ENCODE peak calls at places on chromosomes 5 and 9, in seven cellular contexts. I is CD4-positive, CD25-positive, alpha-beta regulatory T cell; Q is GM23248; A is body of pancreas; V is HCT116; U is pancreas; E is thyroid gland. S is an unnamed sample.

GRCh38 chr9:93675336-93676150 is 99.2 kb downstream of the PHF2 start:
- DNase-seq in Q (no peak), I (no peak), A (no peak), E (no peak), V (no peak), U (peak; percentile 7), S (no peak)

GRCh38 chr9:134800791-134801339 is 79.7 kb upstream of the FCN2 start:
- DNase-seq in A (no peak), V (no peak), E (no peak), Q (no peak), I (no peak), U (no peak), S (no peak)

GRCh38 chr5:167284491-167284890 is 1007.0 kb upstream of the WWC1 start:
- DNase-seq in U (no peak), V (no peak), Q (peak; percentile 38), A (no peak), E (no peak), I (no peak), S (no peak)

GRCh38 chr5:138963763-138964371 is 88.7 kb upstream of the LRRTM2 start:
- DNase-seq in A (peak; percentile 20), Q (no peak), I (no peak), U (peak; percentile 24), V (no peak), E (no peak), S (no peak)

GRCh38 chr9:96551403-96551802 is 68.2 kb downstream of the CDC14B start:
- DNase-seq in Q (no peak), A (no peak), U (no peak), E (no peak), I (no peak), V (no peak), S (no peak)

GRCh38 chr9:120779227-120779626 is 14.0 kb downstream of the FBXW2 start:
- DNase-seq in I (no peak), Q (no peak), U (no peak), V (no peak), A (no peak), E (no peak), S (no peak)

GRCh38 chr5:36875051-36875788 is 1.3 kb upstream of the NIPBL start:
- DNase-seq in Q (peak; percentile 81), I (peak; percentile 56), E (peak; percentile 76), V (no peak), U (peak; percentile 31), A (peak; percentile 33), S (peak; percentile 39)

GRCh38 chr5:143920772-143921171 is 108.8 kb downstream of the HMHB1 start:
- DNase-seq in V (no peak), I (no peak), U (no peak), Q (peak; percentile 68), E (no peak), A (no peak), S (no peak)

GRCh38 chr5:142925795-142926194 is 155.6 kb downstream of the ARHGAP26 start:
- DNase-seq in A (peak; percentile 45), E (no peak), I (no peak), V (no peak), Q (peak; percentile 93), U (peak; percentile 37), S (no peak)

GRCh38 chr9:2018162-2018643 is 3.1 kb downstream of the SMARCA2 start:
- DNase-seq in Q (no peak), V (no peak), A (no peak), I (no peak), E (no peak), U (no peak), S (no peak)

GRCh38 chr9:125821078-125821477 is 73.9 kb downstream of the PBX3 start:
- DNase-seq in E (no peak), V (no peak), U (no peak), A (no peak), Q (no peak), I (no peak), S (no peak)

GRCh38 chr9:101166717-101167116 is 138.2 kb downstream of the PLPPR1 start:
- DNase-seq in V (no peak), I (no peak), A (no peak), U (no peak), E (no peak), Q (no peak), S (no peak)

GRCh38 chr9:33813712-33814641 is 3.0 kb upstream of the UBE2R2 start:
- DNase-seq in A (no peak), V (peak; percentile 73), E (no peak), Q (peak; percentile 92), U (no peak), I (peak; percentile 65), S (peak; percentile 72)

GRCh38 chr5:53091304-53091703 is 18.3 kb downstream of the MOCS2 start:
- DNase-seq in E (no peak), V (no peak), A (no peak), U (no peak), Q (peak; percentile 64), I (no peak), S (no peak)

GRCh38 chr5:96629774-96630173 is 32.4 kb upstream of the CAST start:
- DNase-seq in Q (peak; percentile 92), E (no peak), V (peak; percentile 22), A (no peak), U (no peak), I (no peak), S (no peak)

DNA sequence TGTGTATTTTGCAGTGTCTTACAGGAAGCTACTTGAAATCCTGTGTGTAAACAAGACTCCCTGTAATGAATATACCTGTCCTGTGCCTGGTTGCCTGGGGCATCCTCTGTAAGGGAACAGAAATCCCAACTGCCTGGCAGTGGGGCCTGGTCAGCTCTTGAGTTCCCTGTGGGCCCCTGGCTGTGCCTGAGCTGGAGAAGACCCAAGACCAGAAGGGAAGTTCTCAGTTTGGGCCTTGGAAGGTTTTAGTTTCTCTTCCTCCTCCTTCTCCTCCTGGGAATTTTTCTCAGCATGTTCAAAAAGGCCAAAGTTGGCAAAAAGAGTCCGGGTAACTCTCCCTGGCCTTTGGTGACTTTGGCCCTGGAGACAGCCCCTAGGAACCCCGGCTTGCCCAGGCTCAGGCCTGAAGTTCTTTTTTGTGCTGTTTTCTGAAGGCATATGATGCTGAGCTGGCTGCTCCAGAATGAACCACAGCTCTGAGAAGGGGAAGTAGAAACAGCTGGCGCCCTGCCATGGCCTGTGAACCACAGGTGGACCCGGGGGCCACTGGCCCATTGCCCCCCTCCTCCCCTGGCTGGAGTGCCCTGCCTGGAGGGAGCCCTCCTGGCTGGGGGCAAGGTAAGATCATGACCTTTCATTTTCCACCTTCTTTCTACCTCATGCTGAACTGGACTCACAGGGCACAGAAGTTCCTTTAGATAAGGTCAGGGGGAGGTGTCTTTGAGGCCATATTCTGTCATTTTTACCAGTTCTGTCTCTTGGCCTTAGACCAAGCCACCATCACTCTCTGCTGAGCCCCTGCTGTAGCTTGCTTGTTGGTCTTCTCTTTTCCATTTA is 5.8 kb downstream of the TMEM268 start:
- DNase-seq in Q (no peak), U (no peak), A (peak; percentile 25), I (no peak), E (peak; percentile 45), V (no peak), S (no peak)
- H3K4me1 ChIP-seq in Q (peaks cover 12% of the 10 kb centered on the region), U (peaks cover 8% of the 10 kb centered on the region), A (peaks cover 12% of the 10 kb centered on the region), I (peaks cover 32% of the 10 kb centered on the region), E (peaks cover 53% of the 10 kb centered on the region), V (peaks cover 13% of the 10 kb centered on the region), S (peaks cover 3% of the 10 kb centered on the region)

DNA sequence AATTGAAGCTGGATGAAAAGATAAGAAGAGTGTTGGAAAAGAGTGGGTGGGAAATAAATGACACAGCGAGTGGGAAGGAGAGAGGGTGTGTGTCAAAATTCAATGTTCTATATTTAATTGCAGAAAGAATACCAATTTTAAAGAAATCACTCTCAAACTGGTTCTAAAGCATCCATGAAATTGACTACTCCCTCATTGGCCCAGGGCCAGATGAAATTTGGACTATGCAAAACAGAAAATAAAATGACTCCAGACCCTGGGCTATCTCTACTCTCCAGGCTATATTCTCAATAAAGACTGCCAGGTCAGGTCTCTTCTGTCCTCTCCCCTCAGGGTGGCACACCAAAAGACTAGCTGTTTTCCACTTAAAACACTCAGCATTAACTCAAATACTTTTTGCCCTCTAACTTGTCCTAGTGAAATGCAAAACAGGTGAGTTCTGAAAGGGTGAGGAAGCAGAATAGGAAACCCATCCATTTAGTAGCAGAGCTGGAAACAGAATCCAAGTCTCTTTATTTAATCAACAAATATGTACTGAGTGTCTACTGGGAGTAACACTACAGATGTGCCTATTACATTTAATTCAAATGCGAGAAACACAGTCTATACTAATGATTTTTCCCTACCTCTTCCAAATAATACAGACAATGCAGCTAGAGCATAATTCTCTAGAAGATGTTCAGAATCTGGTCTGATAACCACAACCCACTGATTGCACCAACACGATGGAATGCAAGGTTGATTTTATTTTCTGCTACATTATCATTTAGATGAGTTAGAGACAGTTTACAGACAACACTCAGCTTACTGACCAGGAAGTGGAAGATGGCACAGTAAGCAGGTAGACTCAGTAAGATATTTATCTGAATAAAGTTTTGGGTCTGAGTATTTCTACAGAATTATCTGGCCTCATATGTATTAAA is 42.1 kb downstream of the EFCAB9 start:
- DNase-seq in E (no peak), A (peak; percentile 31), V (no peak), Q (peak; percentile 11), I (no peak), U (peak; percentile 17), S (peak; percentile 87)
- H3K27ac ChIP-seq in E (no peak overlapping the region), A (peak overlapping the region; percentile 11), V (no peak overlapping the region), Q (no peak overlapping the region), I (no peak overlapping the region), U (no peak overlapping the region), S (peak overlapping the region; percentile 39)

GRCh38 chr5:54469655-54470054 is 14.2 kb downstream of the HSPB3 start:
- DNase-seq in V (no peak), A (no peak), U (no peak), E (no peak), Q (peak; percentile 46), I (peak; percentile 2), S (peak; percentile 14)

GRCh38 chr5:54471398-54471797 is 15.9 kb downstream of the HSPB3 start:
- DNase-seq in Q (no peak), I (no peak), A (no peak), E (no peak), V (no peak), U (no peak), S (no peak)

GRCh38 chr5:54470677-54471076 is 15.2 kb downstream of the HSPB3 start:
- DNase-seq in V (no peak), U (no peak), Q (peak; percentile 81), I (no peak), A (no peak), E (peak; percentile 20), S (no peak)

GRCh38 chr5:54470191-54470590 is 14.7 kb downstream of the HSPB3 start:
- DNase-seq in E (no peak), A (no peak), V (no peak), U (no peak), Q (peak; percentile 72), I (no peak), S (no peak)
- H3K4me3 ChIP-seq in E (no peak overlapping the region), A (no peak overlapping the region), V (no peak overlapping the region), U (no peak overlapping the region), Q (peak overlapping the region; percentile 69), I (no peak overlapping the region), S (no peak overlapping the region)

DNA sequence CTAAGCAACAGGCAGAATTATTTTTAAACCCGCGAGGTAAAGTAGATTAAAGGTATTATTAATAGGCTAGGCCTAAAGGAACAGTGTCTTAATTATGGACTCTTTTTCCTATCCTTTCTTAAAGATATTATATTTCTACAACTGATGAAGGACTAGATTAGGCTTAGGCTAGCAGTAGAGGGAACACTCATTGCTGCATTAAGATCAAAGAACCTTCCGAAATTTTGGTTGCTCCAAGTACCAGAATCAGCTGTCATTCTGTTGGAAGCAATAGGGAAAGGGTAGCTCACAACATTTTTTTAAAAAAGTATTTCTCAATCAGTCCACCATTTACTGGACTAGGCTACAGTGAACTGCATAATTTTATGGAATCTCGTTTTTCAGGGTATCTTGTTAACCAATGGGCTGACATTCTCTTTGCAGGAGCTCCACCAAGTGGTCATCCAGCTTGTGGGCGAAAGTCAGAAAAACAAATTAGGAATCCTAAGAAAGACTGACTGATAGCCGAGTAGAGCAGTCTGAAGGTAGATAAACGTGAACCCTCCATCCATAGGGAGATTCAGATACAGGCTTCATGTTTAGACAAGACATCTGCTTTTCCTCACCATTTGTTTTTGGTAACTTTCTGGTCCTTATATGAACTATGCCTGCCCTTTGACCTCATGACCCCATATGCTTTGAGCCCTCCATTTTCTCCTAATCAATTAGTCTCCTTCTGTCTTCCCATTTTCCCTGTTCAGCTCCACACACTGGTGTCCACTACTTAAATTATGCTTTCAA is 103.6 kb upstream of the CHD1 start:
- DNase-seq in U (peak; percentile 72), Q (peak; percentile 85), A (peak; percentile 73), I (peak; percentile 44), E (peak; percentile 55), V (peak; percentile 56), S (peak; percentile 82)
- H3K4me1 ChIP-seq in U (no peaks in the 10 kb centered on the region), Q (no peaks in the 10 kb centered on the region), A (peaks cover 16% of the 10 kb centered on the region), I (peaks cover 34% of the 10 kb centered on the region), E (peaks cover under 1% of the 10 kb centered on the region), V (peaks cover 11% of the 10 kb centered on the region), S (no peaks in the 10 kb centered on the region)

S was measured in small intestine.